ENCODE peak calls at places on chromosomes 11 and 22, in ten cellular contexts. S is uterus, Z is iPS DF 6.9, X is hepatocyte, J is fibroblast of lung, C is lower lobe of right lung, K is heart right ventricle, M is IMR-90, R is A549, T is cardiac muscle cell. L is an unnamed sample. For H3K4me1, the result is how much of the 10 kb centered on the place peaks cover.

GRCh38 chr11:114482114-114482513 is 42.8 kb downstream of the REXO2 start:
- DNase-seq in C (no peak), J (no peak), Z (no peak), M (no peak), K (no peak), R (no peak), S (no peak), T (peak), X (no peak), L (no peak)

GRCh38 chr22:17198188-17199130 is 20.8 kb downstream of the ADA2 start:
- DNase-seq in T (peak), R (no peak), M (no peak), K (peak), X (peak), J (peak), Z (peak), C (peak), S (peak), L (peak)

GRCh38 chr11:7485136-7485853 is at the start of gene OLFML1:
- DNase-seq in T (peak), M (no peak), Z (no peak), S (peak), J (no peak), C (no peak), X (peak), K (peak), R (no peak), L (peak)

GRCh38 chr11:44778200-44779100 is 51.7 kb downstream of the TSPAN18 start:
- DNase-seq in M (no peak), R (no peak), C (peak), Z (no peak), T (no peak), X (no peak), J (no peak), K (no peak), S (peak), L (no peak)

GRCh38 chr22:38033522-38034277 is 23.5 kb upstream of the PICK1 start:
- DNase-seq in C (peak), J (no peak), M (no peak), R (no peak), S (no peak), K (peak), X (no peak), T (no peak), Z (no peak), L (peak)

GRCh38 chr22:30694638-30695350 is at the start of gene OSBP2:
- DNase-seq in X (peak), K (peak), C (peak), M (no peak), J (no peak), T (peak), R (peak), Z (no peak), S (peak), L (peak)

GRCh38 chr11:44726278-44727113 is at the start of gene TSPAN18:
- DNase-seq in X (peak), T (no peak), M (no peak), C (no peak), J (no peak), S (peak), R (no peak), Z (no peak), K (peak), L (peak)

GRCh38 chr11:114092953-114093352 is 33.4 kb downstream of the ZBTB16 start:
- DNase-seq in C (no peak), M (no peak), K (no peak), T (no peak), Z (no peak), R (no peak), J (no peak), S (no peak), X (no peak), L (no peak)

GRCh38 chr11:76243648-76244285 is 37.5 kb upstream of the WNT11 start:
- DNase-seq in M (no peak), K (no peak), R (no peak), X (no peak), J (no peak), S (no peak), Z (no peak), C (peak), T (no peak), L (no peak)
- H3K4me3 ChIP-seq in M (no peak), K (no peak), R (no peak), X (no peak), J (no peak), S (no peak), Z (peak), C (no peak), T (no peak), L (no peak)

DNA sequence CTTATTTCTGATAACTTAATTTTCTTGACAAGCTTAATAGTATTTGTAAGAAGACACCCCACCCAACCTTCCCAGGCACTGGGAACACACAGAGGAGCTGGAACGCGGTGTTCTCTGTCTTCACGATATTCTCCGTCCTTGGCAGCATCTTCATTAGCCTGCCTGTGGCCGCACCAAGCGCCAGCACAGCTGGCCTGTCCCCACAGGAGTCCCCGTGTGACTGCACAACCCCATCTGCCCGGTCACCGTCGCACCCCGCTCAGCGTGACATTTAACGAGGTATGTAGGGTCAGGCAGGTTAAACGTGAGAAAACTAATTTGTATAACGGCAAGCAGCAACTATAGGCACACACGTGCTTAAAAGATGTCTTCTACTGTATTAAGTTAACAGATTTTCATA is 293.3 kb downstream of the BRD1 start:
- DNase-seq in Z (no peak), R (no peak), M (no peak), S (no peak), X (no peak), K (no peak), T (no peak), J (no peak), C (no peak), L (no peak)
- H3K4me1 ChIP-seq in Z (under half), R (under half), M (under half), S (under half), X (under half), K (under half), T (under half), J (under half), C (under half), L (under half)

DNA sequence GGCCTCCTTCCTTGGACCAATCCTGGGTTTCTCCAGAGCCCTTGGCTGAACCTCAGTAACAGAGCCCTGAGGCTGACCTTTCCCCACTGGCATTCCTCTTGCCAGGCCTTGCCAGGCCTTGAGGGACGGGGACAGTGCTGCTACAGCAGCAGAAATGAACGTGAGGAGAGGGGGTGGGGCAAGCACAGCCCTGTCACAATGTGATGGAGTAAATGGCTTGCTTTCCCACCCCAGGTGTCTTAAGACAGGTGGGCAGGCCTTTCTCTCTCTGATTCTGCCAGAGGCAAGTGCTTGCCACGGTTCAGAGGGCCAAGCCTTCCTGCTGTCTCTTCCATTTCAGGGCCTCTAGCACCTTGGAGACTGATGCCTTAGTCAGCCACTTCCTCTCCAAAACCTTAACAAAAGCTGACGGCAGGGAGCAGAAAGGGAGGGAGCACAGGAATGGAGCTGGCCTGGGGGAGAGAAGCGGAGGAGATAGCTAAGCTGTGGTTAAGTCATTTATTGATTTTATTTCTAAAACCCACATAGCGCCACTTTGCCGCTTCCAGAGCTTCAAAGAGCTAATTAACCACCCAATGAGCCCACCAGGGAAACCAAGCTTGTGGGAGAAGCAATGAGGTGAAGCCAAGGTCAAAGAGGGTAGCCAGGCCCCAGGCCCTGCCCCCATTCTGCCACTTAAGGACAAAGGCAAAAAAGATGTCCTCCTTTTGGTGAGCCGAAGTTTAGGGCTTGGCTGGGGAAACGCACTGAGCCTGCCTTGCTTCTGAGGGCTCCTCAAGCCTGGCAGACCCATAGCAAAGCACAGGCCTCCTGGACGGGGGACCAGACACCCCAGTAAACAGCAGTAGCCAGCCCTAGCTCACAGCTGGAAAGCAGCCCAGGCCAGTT is 3.4 kb upstream of the PYGM start:
- DNase-seq in J (peak), T (peak), M (peak), K (no peak), Z (no peak), R (no peak), X (no peak), C (no peak), S (no peak), L (peak)
- H3K27ac ChIP-seq in J (peak), T (peak), M (peak), K (peak), Z (peak), R (no peak), X (no peak), C (peak), S (peak), L (peak)

DNA sequence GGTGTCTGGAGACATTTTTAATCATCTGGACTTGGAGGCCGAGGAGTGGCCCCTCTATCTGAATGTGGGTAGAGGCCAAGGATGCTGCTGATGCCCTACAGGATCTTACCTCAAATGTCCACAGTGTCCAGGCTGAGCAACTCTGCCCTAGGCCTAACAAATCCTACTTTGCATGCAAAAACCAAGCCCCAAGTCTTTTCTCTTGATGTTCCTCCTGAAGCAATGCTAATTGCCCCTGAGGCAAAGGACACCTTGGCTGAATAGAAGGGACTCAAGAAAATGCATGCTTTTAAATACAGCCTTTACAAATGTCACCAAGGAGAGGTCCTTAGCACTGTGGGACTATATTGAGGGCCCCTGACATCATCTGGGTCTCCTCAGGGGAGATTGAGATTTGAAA is 43.8 kb upstream of the PHF21B start:
- DNase-seq in Z (no peak), K (no peak), T (no peak), X (no peak), J (no peak), M (no peak), S (no peak), C (no peak), R (no peak), L (no peak)
- H3K4me3 ChIP-seq in Z (no peak), K (no peak), T (no peak), X (no peak), J (no peak), M (no peak), S (no peak), C (no peak), R (no peak), L (no peak)

DNA sequence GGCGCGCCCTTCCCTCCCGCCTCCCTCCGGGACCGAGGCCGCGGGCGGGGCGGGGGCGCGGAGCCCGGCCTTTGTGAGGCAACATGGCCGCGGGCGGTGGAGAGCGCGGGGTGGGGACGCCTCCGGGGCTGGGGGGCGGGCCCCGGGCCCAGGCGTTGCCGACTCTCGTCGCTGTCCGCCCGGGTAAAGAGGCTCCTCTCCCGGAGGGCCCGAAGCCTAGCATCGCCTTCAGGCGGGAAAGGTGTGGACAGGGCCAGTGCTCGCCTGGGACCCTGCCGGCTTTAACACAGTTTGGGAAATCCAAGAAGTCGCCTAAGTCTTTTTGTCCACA is 369 bp downstream of the DGCR8 start:
- DNase-seq in J (peak), R (peak), M (peak), K (peak), S (peak), Z (no peak), T (peak), X (peak), C (peak), L (peak)
- H3K4me1 ChIP-seq in J (under half), R (under half), M (under half), K (under half), S (under half), Z (under half), T (under half), X (under half), C (half or more), L (under half)

DNA sequence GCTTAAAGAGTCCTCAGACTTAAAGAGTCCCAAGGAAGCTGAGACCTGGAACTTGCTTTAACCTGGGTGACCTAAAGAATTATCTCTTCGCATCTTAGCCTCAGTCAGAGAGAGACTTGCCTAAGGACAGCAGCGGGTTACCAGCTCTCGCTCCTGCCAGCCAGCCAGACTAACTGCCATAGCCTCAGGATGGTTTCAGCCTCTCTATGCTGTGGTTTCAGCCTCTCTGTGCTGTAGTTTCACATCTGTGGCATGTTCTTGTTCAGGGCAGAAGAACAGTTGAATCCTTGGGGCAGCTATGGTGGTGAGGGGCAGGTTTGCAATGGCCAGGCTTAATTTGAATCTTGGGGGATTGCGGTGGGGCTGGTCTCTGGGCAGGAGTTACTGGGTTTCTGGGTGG is 2.3 kb downstream of the FRMD8 start:
- DNase-seq in X (no peak), R (no peak), M (no peak), C (no peak), S (no peak), J (no peak), Z (no peak), K (no peak), T (no peak), L (no peak)
- H3K27ac ChIP-seq in X (no peak), R (no peak), M (no peak), C (peak), S (peak), J (no peak), Z (no peak), K (peak), T (no peak), L (peak)

DNA sequence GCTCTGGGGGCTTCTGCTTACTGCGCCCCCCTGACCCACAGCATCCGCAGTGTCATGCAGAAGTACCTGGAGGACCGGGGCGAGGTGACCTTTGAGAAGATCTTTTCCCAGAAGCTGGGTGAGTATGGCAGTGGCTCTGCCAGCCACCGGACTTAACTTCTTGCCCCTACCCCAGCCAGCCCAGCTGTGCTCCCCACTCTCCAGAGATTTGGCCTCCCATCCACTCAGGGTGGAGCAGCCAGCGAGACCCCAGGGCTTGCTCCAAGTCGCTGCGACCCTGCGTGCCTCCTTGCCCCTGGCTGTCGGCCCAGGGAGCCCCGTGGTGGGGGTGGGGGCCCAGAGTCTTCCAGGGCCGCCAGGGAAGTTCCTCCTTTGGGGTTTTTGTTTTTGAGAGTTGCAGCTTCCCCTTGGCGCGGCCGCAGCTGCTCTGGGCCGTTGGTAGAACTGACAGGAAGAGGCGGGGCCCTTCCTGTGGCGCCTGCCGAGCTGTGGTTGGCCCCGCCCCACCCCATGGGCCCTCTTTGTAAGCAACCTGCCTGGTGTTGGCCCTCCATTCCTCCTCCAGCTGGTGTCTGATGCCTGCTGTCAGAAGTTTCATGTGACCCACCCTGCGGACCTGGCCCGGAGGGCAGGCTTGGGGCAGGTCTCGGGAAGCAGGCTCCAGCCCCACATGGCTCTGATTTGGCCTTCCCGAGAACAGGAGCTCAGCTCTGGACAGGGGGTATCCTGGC is 11.1 kb downstream of the GRK2 start:
- DNase-seq in S (peak), M (peak), T (peak), K (peak), C (peak), Z (no peak), J (peak), X (no peak), R (no peak), L (peak)
- H3K4me3 ChIP-seq in S (peak), M (peak), T (peak), K (peak), C (peak), Z (no peak), J (peak), X (no peak), R (no peak), L (peak)

GRCh38 chr11:19812710-19813109 is 100.1 kb downstream of the NAV2 start:
- DNase-seq in T (peak), K (no peak), Z (no peak), J (no peak), S (no peak), C (no peak), M (no peak), R (no peak), X (no peak), L (no peak)
- H3K4me1 ChIP-seq in T (under half), K (under half), Z (under half), J (under half), S (under half), C (under half), M (under half), R (under half), X (under half), L (under half)

DNA sequence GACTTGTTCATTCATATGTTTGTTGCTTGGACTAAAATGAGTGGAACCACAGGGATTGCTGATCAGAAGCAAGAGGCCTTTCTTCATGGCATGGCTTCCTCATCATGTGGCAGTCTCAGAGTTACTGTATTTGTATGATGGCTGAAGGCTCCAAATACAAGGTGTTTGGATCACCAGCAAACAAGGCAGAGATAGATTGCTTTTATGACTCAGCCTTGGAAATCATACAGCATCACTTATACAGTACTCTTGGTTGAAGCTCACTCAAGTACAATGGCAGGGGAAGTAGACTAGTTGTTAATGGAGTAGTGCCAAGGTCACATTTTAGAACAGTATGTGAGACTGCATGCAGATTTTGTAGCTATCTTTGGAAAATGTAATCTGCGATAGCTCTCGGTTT is 16.6 kb downstream of the CAPRIN1 start:
- DNase-seq in M (peak), K (no peak), S (no peak), R (no peak), Z (no peak), X (no peak), J (peak), C (no peak), T (peak), L (no peak)
- H3K27ac ChIP-seq in M (no peak), K (no peak), S (no peak), R (no peak), Z (no peak), X (no peak), J (no peak), C (no peak), T (no peak), L (peak)

GRCh38 chr11:1867381-1867780 is 14.5 kb downstream of the LSP1 start:
- DNase-seq in S (no peak), R (no peak), T (no peak), C (no peak), X (no peak), Z (no peak), K (peak), J (no peak), M (no peak), L (peak)
- H3K4me3 ChIP-seq in S (no peak), R (no peak), T (no peak), C (no peak), X (no peak), Z (no peak), K (peak), J (no peak), M (no peak), L (no peak)